ENCODE peak calls at places on chromosome 2, in eight cellular contexts. One of them, this sample, is unnamed.

GRCh38 chr2:141329949-141330348 is 800.9 kb downstream of the LRP1B start:
- DNase-seq in lung: no peak
- DNase-seq in endothelial cell: no peak
- DNase-seq in sigmoid colon: no peak
- DNase-seq in IMR-90: peak
- DNase-seq in kidney epithelial cell: no peak
- DNase-seq in tibial nerve: no peak
- DNase-seq in NB4: no peak
- DNase-seq in this sample: no peak

GRCh38 chr2:112159454-112159921 is 21.3 kb downstream of the FBLN7 start:
- DNase-seq in lung: no peak
- DNase-seq in endothelial cell: no peak
- DNase-seq in sigmoid colon: peak
- DNase-seq in IMR-90: no peak
- DNase-seq in kidney epithelial cell: no peak
- DNase-seq in tibial nerve: no peak
- DNase-seq in NB4: no peak
- DNase-seq in this sample: no peak

GRCh38 chr2:60445684-60446184 is 107.7 kb downstream of the BCL11A start:
- DNase-seq in lung: no peak
- DNase-seq in endothelial cell: no peak
- DNase-seq in sigmoid colon: no peak
- DNase-seq in IMR-90: peak
- DNase-seq in kidney epithelial cell: no peak
- DNase-seq in tibial nerve: no peak
- DNase-seq in NB4: no peak
- DNase-seq in this sample: no peak

GRCh38 chr2:180040146-180040925 is 33.2 kb upstream of the CWC22 start:
- DNase-seq in lung: no peak
- DNase-seq in endothelial cell: no peak
- DNase-seq in sigmoid colon: no peak
- DNase-seq in IMR-90: peak
- DNase-seq in kidney epithelial cell: peak
- DNase-seq in tibial nerve: no peak
- DNase-seq in NB4: no peak
- DNase-seq in this sample: no peak

GRCh38 chr2:48528431-48528830 is 1.5 kb upstream of the STON1 start:
- DNase-seq in lung: no peak
- DNase-seq in endothelial cell: no peak
- DNase-seq in sigmoid colon: no peak
- DNase-seq in IMR-90: no peak
- DNase-seq in kidney epithelial cell: no peak
- DNase-seq in tibial nerve: no peak
- DNase-seq in NB4: no peak
- DNase-seq in this sample: no peak

GRCh38 chr2:74915743-74916142 is 42.7 kb upstream of the POLE4 start:
- DNase-seq in lung: no peak
- DNase-seq in endothelial cell: no peak
- DNase-seq in sigmoid colon: no peak
- DNase-seq in IMR-90: peak
- DNase-seq in kidney epithelial cell: peak
- DNase-seq in tibial nerve: no peak
- DNase-seq in NB4: peak
- DNase-seq in this sample: no peak

GRCh38 chr2:101119431-101119830 is 31.8 kb downstream of the TBC1D8 start:
- DNase-seq in lung: no peak
- DNase-seq in endothelial cell: no peak
- DNase-seq in sigmoid colon: no peak
- DNase-seq in IMR-90: peak
- DNase-seq in kidney epithelial cell: no peak
- DNase-seq in tibial nerve: no peak
- DNase-seq in NB4: no peak
- DNase-seq in this sample: no peak

GRCh38 chr2:227860116-227860724 is 11.2 kb upstream of the DAW1 start:
- DNase-seq in lung: no peak
- DNase-seq in endothelial cell: no peak
- DNase-seq in sigmoid colon: no peak
- DNase-seq in IMR-90: no peak
- DNase-seq in kidney epithelial cell: no peak
- DNase-seq in tibial nerve: no peak
- DNase-seq in NB4: no peak
- DNase-seq in this sample: no peak

GRCh38 chr2:58913082-58913726 is 672.1 kb upstream of the FANCL start:
- DNase-seq in lung: no peak
- DNase-seq in endothelial cell: no peak
- DNase-seq in sigmoid colon: no peak
- DNase-seq in IMR-90: no peak
- DNase-seq in kidney epithelial cell: no peak
- DNase-seq in tibial nerve: no peak
- DNase-seq in NB4: no peak
- DNase-seq in this sample: no peak

GRCh38 chr2:120494446-120494845 is 148.5 kb downstream of the INHBB start:
- DNase-seq in lung: no peak
- DNase-seq in endothelial cell: no peak
- DNase-seq in sigmoid colon: no peak
- DNase-seq in IMR-90: no peak
- DNase-seq in kidney epithelial cell: no peak
- DNase-seq in tibial nerve: no peak
- DNase-seq in NB4: no peak
- DNase-seq in this sample: no peak

GRCh38 chr2:38406597-38407110 is 29.6 kb upstream of the ATL2 start:
- DNase-seq in lung: peak
- DNase-seq in endothelial cell: no peak
- DNase-seq in sigmoid colon: no peak
- DNase-seq in IMR-90: no peak
- DNase-seq in kidney epithelial cell: no peak
- DNase-seq in tibial nerve: peak
- DNase-seq in NB4: peak
- DNase-seq in this sample: peak

GRCh38 chr2:59529738-59530137 is 1023.7 kb downstream of the BCL11A start:
- DNase-seq in lung: no peak
- DNase-seq in endothelial cell: no peak
- DNase-seq in sigmoid colon: no peak
- DNase-seq in IMR-90: no peak
- DNase-seq in kidney epithelial cell: no peak
- DNase-seq in tibial nerve: no peak
- DNase-seq in NB4: no peak
- DNase-seq in this sample: no peak

GRCh38 chr2:95700554-95700953 is 108.8 kb downstream of the TRIM43 start:
- DNase-seq in lung: no peak
- DNase-seq in endothelial cell: no peak
- DNase-seq in sigmoid colon: no peak
- DNase-seq in IMR-90: no peak
- DNase-seq in kidney epithelial cell: no peak
- DNase-seq in tibial nerve: no peak
- DNase-seq in NB4: peak
- DNase-seq in this sample: no peak

GRCh38 chr2:157055660-157056199 is 201.8 kb upstream of the GALNT5 start:
- DNase-seq in lung: no peak
- DNase-seq in endothelial cell: no peak
- DNase-seq in sigmoid colon: no peak
- DNase-seq in IMR-90: peak
- DNase-seq in kidney epithelial cell: no peak
- DNase-seq in tibial nerve: no peak
- DNase-seq in NB4: peak
- DNase-seq in this sample: no peak

GRCh38 chr2:26150243-26150642 is 22.6 kb upstream of the GAREM2 start:
- DNase-seq in lung: no peak
- DNase-seq in endothelial cell: no peak
- DNase-seq in sigmoid colon: no peak
- DNase-seq in IMR-90: no peak
- DNase-seq in kidney epithelial cell: no peak
- DNase-seq in tibial nerve: no peak
- DNase-seq in NB4: no peak
- DNase-seq in this sample: no peak

GRCh38 chr2:153548536-153548935 is 70.0 kb upstream of the RPRM start:
- DNase-seq in lung: no peak
- DNase-seq in endothelial cell: no peak
- DNase-seq in sigmoid colon: no peak
- DNase-seq in IMR-90: no peak
- DNase-seq in kidney epithelial cell: no peak
- DNase-seq in tibial nerve: no peak
- DNase-seq in NB4: no peak
- DNase-seq in this sample: no peak

GRCh38 chr2:234289789-234290188 is 207.1 kb downstream of the ARL4C start:
- DNase-seq in lung: no peak
- DNase-seq in endothelial cell: no peak
- DNase-seq in sigmoid colon: no peak
- DNase-seq in IMR-90: peak
- DNase-seq in kidney epithelial cell: peak
- DNase-seq in tibial nerve: no peak
- DNase-seq in NB4: peak
- DNase-seq in this sample: no peak

GRCh38 chr2:37589298-37589697 is 82.1 kb downstream of the CDC42EP3 start:
- DNase-seq in lung: no peak
- DNase-seq in endothelial cell: no peak
- DNase-seq in sigmoid colon: no peak
- DNase-seq in IMR-90: peak
- DNase-seq in kidney epithelial cell: no peak
- DNase-seq in tibial nerve: no peak
- DNase-seq in NB4: no peak
- DNase-seq in this sample: no peak

GRCh38 chr2:100235098-100235497 is 87.2 kb downstream of the LONRF2 start:
- DNase-seq in lung: no peak
- DNase-seq in endothelial cell: no peak
- DNase-seq in sigmoid colon: no peak
- DNase-seq in IMR-90: peak
- DNase-seq in kidney epithelial cell: no peak
- DNase-seq in tibial nerve: no peak
- DNase-seq in NB4: peak
- DNase-seq in this sample: no peak

GRCh38 chr2:3451926-3452671 is 67.2 kb downstream of the ADI1 start:
- DNase-seq in lung: peak
- DNase-seq in endothelial cell: no peak
- DNase-seq in sigmoid colon: no peak
- DNase-seq in IMR-90: no peak
- DNase-seq in kidney epithelial cell: no peak
- DNase-seq in tibial nerve: no peak
- DNase-seq in NB4: peak
- DNase-seq in this sample: peak

GRCh38 chr2:72159211-72159610 is 11.5 kb upstream of the CYP26B1 start:
- DNase-seq in lung: peak
- DNase-seq in endothelial cell: no peak
- DNase-seq in sigmoid colon: no peak
- DNase-seq in IMR-90: no peak
- DNase-seq in kidney epithelial cell: no peak
- DNase-seq in tibial nerve: no peak
- DNase-seq in NB4: no peak
- DNase-seq in this sample: no peak

GRCh38 chr2:60091884-60092283 is 461.6 kb downstream of the BCL11A start:
- DNase-seq in lung: no peak
- DNase-seq in endothelial cell: no peak
- DNase-seq in sigmoid colon: no peak
- DNase-seq in IMR-90: no peak
- DNase-seq in kidney epithelial cell: no peak
- DNase-seq in tibial nerve: no peak
- DNase-seq in NB4: no peak
- DNase-seq in this sample: no peak

GRCh38 chr2:15782009-15782751 is 158.2 kb upstream of the MYCN start:
- DNase-seq in lung: no peak
- DNase-seq in endothelial cell: no peak
- DNase-seq in sigmoid colon: no peak
- DNase-seq in IMR-90: no peak
- DNase-seq in kidney epithelial cell: peak
- DNase-seq in tibial nerve: no peak
- DNase-seq in NB4: no peak
- DNase-seq in this sample: peak

GRCh38 chr2:33322607-33323006 is 153.8 kb upstream of the RASGRP3 start:
- DNase-seq in lung: no peak
- DNase-seq in endothelial cell: no peak
- DNase-seq in sigmoid colon: no peak
- DNase-seq in IMR-90: no peak
- DNase-seq in kidney epithelial cell: no peak
- DNase-seq in tibial nerve: no peak
- DNase-seq in NB4: no peak
- DNase-seq in this sample: no peak

GRCh38 chr2:95059656-95060370 is 34.3 kb downstream of the MAL start:
- DNase-seq in lung: no peak
- DNase-seq in endothelial cell: no peak
- DNase-seq in sigmoid colon: peak
- DNase-seq in IMR-90: no peak
- DNase-seq in kidney epithelial cell: no peak
- DNase-seq in tibial nerve: no peak
- DNase-seq in NB4: no peak
- DNase-seq in this sample: no peak

DNA sequence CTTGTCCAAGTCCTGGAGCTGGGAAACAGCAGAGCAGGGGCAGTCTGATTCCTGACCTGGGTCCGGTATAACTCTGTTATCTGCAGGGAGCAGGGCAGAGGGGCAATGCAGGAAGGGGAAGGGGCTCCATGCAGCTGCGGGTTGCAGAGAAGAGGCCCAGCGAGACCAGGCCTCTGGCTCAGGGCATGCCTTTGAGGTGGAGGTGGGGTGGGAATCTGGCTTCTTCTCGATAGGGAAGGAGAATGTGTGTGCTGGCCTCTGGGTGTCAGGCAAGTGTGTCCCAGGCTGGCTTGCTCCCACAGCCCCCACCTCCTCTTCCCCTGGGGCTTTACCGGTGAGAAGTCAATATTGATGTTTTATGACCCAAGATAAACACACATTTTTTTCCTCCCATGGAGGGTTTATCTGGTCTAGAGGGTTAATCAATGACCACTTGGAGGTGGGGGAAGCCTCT is 187.1 kb upstream of the HAAO start:
- DNase-seq in lung: no peak
- DNase-seq in endothelial cell: no peak
- DNase-seq in sigmoid colon: peak
- DNase-seq in IMR-90: no peak
- DNase-seq in kidney epithelial cell: no peak
- DNase-seq in tibial nerve: no peak
- DNase-seq in NB4: no peak
- DNase-seq in this sample: no peak
- TF ChIP-seq CTCF in lung: no peak
- TF ChIP-seq CTCF in endothelial cell: no peak
- TF ChIP-seq CTCF in sigmoid colon: no peak
- TF ChIP-seq CTCF in IMR-90: no peak
- TF ChIP-seq CTCF in kidney epithelial cell: peak
- TF ChIP-seq CTCF in tibial nerve: no peak
- TF ChIP-seq CTCF in NB4: no peak
- TF ChIP-seq CTCF in this sample: no peak

GRCh38 chr2:136522724-136523123 is 242.6 kb upstream of the THSD7B start:
- DNase-seq in lung: no peak
- DNase-seq in endothelial cell: no peak
- DNase-seq in sigmoid colon: no peak
- DNase-seq in IMR-90: no peak
- DNase-seq in kidney epithelial cell: no peak
- DNase-seq in tibial nerve: no peak
- DNase-seq in NB4: no peak
- DNase-seq in this sample: no peak
- TF ChIP-seq CTCF in lung: no peak
- TF ChIP-seq CTCF in endothelial cell: no peak
- TF ChIP-seq CTCF in sigmoid colon: no peak
- TF ChIP-seq CTCF in IMR-90: no peak
- TF ChIP-seq CTCF in kidney epithelial cell: no peak
- TF ChIP-seq CTCF in tibial nerve: no peak
- TF ChIP-seq CTCF in NB4: no peak
- TF ChIP-seq CTCF in this sample: no peak

GRCh38 chr2:131105156-131105949 is at the start of gene PLEKHB2:
- DNase-seq in lung: peak
- DNase-seq in endothelial cell: peak
- DNase-seq in sigmoid colon: peak
- DNase-seq in IMR-90: peak
- DNase-seq in kidney epithelial cell: no peak
- DNase-seq in tibial nerve: peak
- DNase-seq in NB4: peak
- DNase-seq in this sample: peak
- TF ChIP-seq CTCF in lung: no peak
- TF ChIP-seq CTCF in endothelial cell: no peak
- TF ChIP-seq CTCF in sigmoid colon: no peak
- TF ChIP-seq CTCF in IMR-90: peak
- TF ChIP-seq CTCF in kidney epithelial cell: peak
- TF ChIP-seq CTCF in tibial nerve: peak
- TF ChIP-seq CTCF in NB4: no peak
- TF ChIP-seq CTCF in this sample: peak

GRCh38 chr2:237058423-237058822 is 27.3 kb upstream of the COPS8 start:
- DNase-seq in lung: no peak
- DNase-seq in endothelial cell: no peak
- DNase-seq in sigmoid colon: no peak
- DNase-seq in IMR-90: no peak
- DNase-seq in kidney epithelial cell: no peak
- DNase-seq in tibial nerve: no peak
- DNase-seq in NB4: no peak
- DNase-seq in this sample: no peak
- TF ChIP-seq CTCF in lung: no peak
- TF ChIP-seq CTCF in endothelial cell: no peak
- TF ChIP-seq CTCF in sigmoid colon: no peak
- TF ChIP-seq CTCF in IMR-90: no peak
- TF ChIP-seq CTCF in kidney epithelial cell: no peak
- TF ChIP-seq CTCF in tibial nerve: no peak
- TF ChIP-seq CTCF in NB4: no peak
- TF ChIP-seq CTCF in this sample: no peak